ENCODE peak calls at places on chromosomes 5 and 9, in seven cellular contexts. One of them, this sample, is unnamed.
A peak's percentile ranks its signal among the peaks of the same experiment; 100 is the strongest.

GRCh38 chr5:177553671-177554429 is 513 bp downstream of the FAM193B start:
- DNase-seq in endodermal cell: peak; percentile 73
- DNase-seq in brain microvascular endothelial cell: no peak
- DNase-seq in anterior cingulate cortex: peak; percentile 22
- DNase-seq in GM13976: peak; percentile 79
- DNase-seq in erythroblast: peak; percentile 75
- DNase-seq in NCI-H2171: no peak
- DNase-seq in this sample: no peak

GRCh38 chr5:77971965-77972544 is 195.9 kb upstream of the TBCA start:
- DNase-seq in endodermal cell: no peak
- DNase-seq in brain microvascular endothelial cell: no peak
- DNase-seq in anterior cingulate cortex: no peak
- DNase-seq in GM13976: no peak
- DNase-seq in erythroblast: no peak
- DNase-seq in NCI-H2171: no peak
- DNase-seq in this sample: no peak

GRCh38 chr5:643811-644271 is 31.7 kb downstream of the CEP72 start:
- DNase-seq in endodermal cell: no peak
- DNase-seq in brain microvascular endothelial cell: no peak
- DNase-seq in anterior cingulate cortex: no peak
- DNase-seq in GM13976: peak; percentile 80
- DNase-seq in erythroblast: no peak
- DNase-seq in NCI-H2171: peak; percentile 87
- DNase-seq in this sample: no peak

GRCh38 chr5:172097356-172097755 is 90.7 kb downstream of the STK10 start:
- DNase-seq in endodermal cell: no peak
- DNase-seq in brain microvascular endothelial cell: no peak
- DNase-seq in anterior cingulate cortex: no peak
- DNase-seq in GM13976: no peak
- DNase-seq in erythroblast: no peak
- DNase-seq in NCI-H2171: no peak
- DNase-seq in this sample: no peak

GRCh38 chr5:162209005-162209605 is 141.5 kb downstream of the GABRG2 start:
- DNase-seq in endodermal cell: peak; percentile 94
- DNase-seq in brain microvascular endothelial cell: peak; percentile 6
- DNase-seq in anterior cingulate cortex: peak; percentile 3
- DNase-seq in GM13976: peak; percentile 7
- DNase-seq in erythroblast: peak; percentile 42
- DNase-seq in NCI-H2171: no peak
- DNase-seq in this sample: no peak

GRCh38 chr5:66207800-66208561 is 63.9 kb downstream of the SREK1 start:
- DNase-seq in endodermal cell: no peak
- DNase-seq in brain microvascular endothelial cell: no peak
- DNase-seq in anterior cingulate cortex: no peak
- DNase-seq in GM13976: no peak
- DNase-seq in erythroblast: no peak
- DNase-seq in NCI-H2171: no peak
- DNase-seq in this sample: peak; percentile 19

GRCh38 chr5:107794731-107795130 is 124.0 kb upstream of the EFNA5 start:
- DNase-seq in endodermal cell: no peak
- DNase-seq in brain microvascular endothelial cell: no peak
- DNase-seq in anterior cingulate cortex: no peak
- DNase-seq in GM13976: no peak
- DNase-seq in erythroblast: no peak
- DNase-seq in NCI-H2171: peak; percentile 44
- DNase-seq in this sample: peak; percentile 65

GRCh38 chr5:170338933-170339779 is 41.6 kb upstream of the LCP2 start:
- DNase-seq in endodermal cell: peak; percentile 75
- DNase-seq in brain microvascular endothelial cell: no peak
- DNase-seq in anterior cingulate cortex: no peak
- DNase-seq in GM13976: peak; percentile 77
- DNase-seq in erythroblast: peak; percentile 79
- DNase-seq in NCI-H2171: no peak
- DNase-seq in this sample: no peak

GRCh38 chr5:81962041-81962440 is 9.8 kb upstream of the ATG10 start:
- DNase-seq in endodermal cell: no peak
- DNase-seq in brain microvascular endothelial cell: no peak
- DNase-seq in anterior cingulate cortex: no peak
- DNase-seq in GM13976: no peak
- DNase-seq in erythroblast: no peak
- DNase-seq in NCI-H2171: no peak
- DNase-seq in this sample: no peak

GRCh38 chr5:178213003-178213449 is 8.7 kb downstream of the HNRNPAB start:
- DNase-seq in endodermal cell: peak; percentile 61
- DNase-seq in brain microvascular endothelial cell: no peak
- DNase-seq in anterior cingulate cortex: no peak
- DNase-seq in GM13976: no peak
- DNase-seq in erythroblast: no peak
- DNase-seq in NCI-H2171: no peak
- DNase-seq in this sample: no peak

GRCh38 chr5:35867998-35868397 is 11.3 kb downstream of the IL7R start:
- DNase-seq in endodermal cell: no peak
- DNase-seq in brain microvascular endothelial cell: no peak
- DNase-seq in anterior cingulate cortex: no peak
- DNase-seq in GM13976: no peak
- DNase-seq in erythroblast: no peak
- DNase-seq in NCI-H2171: no peak
- DNase-seq in this sample: no peak

GRCh38 chr9:88828018-88828417 is 163.2 kb upstream of the S1PR3 start:
- DNase-seq in endodermal cell: no peak
- DNase-seq in brain microvascular endothelial cell: no peak
- DNase-seq in anterior cingulate cortex: no peak
- DNase-seq in GM13976: no peak
- DNase-seq in erythroblast: no peak
- DNase-seq in NCI-H2171: no peak
- DNase-seq in this sample: no peak

GRCh38 chr5:146051678-146052077 is 53.7 kb downstream of the PLAC8L1 start:
- DNase-seq in endodermal cell: no peak
- DNase-seq in brain microvascular endothelial cell: peak; percentile 46
- DNase-seq in anterior cingulate cortex: no peak
- DNase-seq in GM13976: no peak
- DNase-seq in erythroblast: no peak
- DNase-seq in NCI-H2171: no peak
- DNase-seq in this sample: no peak

This sample was measured in fibroblast of lung.